ENCODE peak calls at places on chromosomes 7 and 10, in ten cellular contexts. One of them, this sample, is unnamed.

GRCh38 chr7:19351756-19352155 is 206.5 kb upstream of the FERD3L start:
- DNase-seq in KBM-7: no peak
- DNase-seq in neural crest cell: no peak
- DNase-seq in tibial nerve: no peak
- DNase-seq in activated CD4-positive, CD25-positive, alpha-beta regulatory T cell: no peak
- DNase-seq in neuronal stem cell: no peak
- DNase-seq in NCI-H774: no peak
- DNase-seq in occipital lobe: no peak
- DNase-seq in NCI-H1417: no peak
- DNase-seq in dorsolateral prefrontal cortex: no peak
- DNase-seq in this sample: no peak

GRCh38 chr10:132201111-132201989 is 14.6 kb downstream of the DPYSL4 start:
- DNase-seq in tibial nerve: no peak
- DNase-seq in neural crest cell: no peak
- DNase-seq in NCI-H774: no peak
- DNase-seq in KBM-7: no peak
- DNase-seq in occipital lobe: no peak
- DNase-seq in activated CD4-positive, CD25-positive, alpha-beta regulatory T cell: no peak
- DNase-seq in NCI-H1417: no peak
- DNase-seq in neuronal stem cell: no peak
- DNase-seq in dorsolateral prefrontal cortex: no peak
- DNase-seq in this sample: no peak

GRCh38 chr10:11387044-11387443 is 224.4 kb downstream of the USP6NL start:
- DNase-seq in neuronal stem cell: no peak
- DNase-seq in neural crest cell: no peak
- DNase-seq in dorsolateral prefrontal cortex: no peak
- DNase-seq in NCI-H774: no peak
- DNase-seq in KBM-7: no peak
- DNase-seq in activated CD4-positive, CD25-positive, alpha-beta regulatory T cell: no peak
- DNase-seq in NCI-H1417: no peak
- DNase-seq in occipital lobe: no peak
- DNase-seq in tibial nerve: no peak
- DNase-seq in this sample: no peak

GRCh38 chr10:73576178-73576889 is 14.8 kb downstream of the USP54 start:
- DNase-seq in neuronal stem cell: no peak
- DNase-seq in dorsolateral prefrontal cortex: no peak
- DNase-seq in occipital lobe: no peak
- DNase-seq in activated CD4-positive, CD25-positive, alpha-beta regulatory T cell: no peak
- DNase-seq in neural crest cell: no peak
- DNase-seq in NCI-H774: no peak
- DNase-seq in NCI-H1417: no peak
- DNase-seq in KBM-7: no peak
- DNase-seq in tibial nerve: no peak
- DNase-seq in this sample: peak

GRCh38 chr10:100535715-100536353 is at the start of gene HIF1AN:
- DNase-seq in NCI-H774: peak
- DNase-seq in neuronal stem cell: peak
- DNase-seq in NCI-H1417: peak
- DNase-seq in dorsolateral prefrontal cortex: peak
- DNase-seq in KBM-7: peak
- DNase-seq in activated CD4-positive, CD25-positive, alpha-beta regulatory T cell: peak
- DNase-seq in occipital lobe: peak
- DNase-seq in tibial nerve: peak
- DNase-seq in neural crest cell: peak
- DNase-seq in this sample: peak

GRCh38 chr10:97520978-97521761 is 22.4 kb downstream of the UBTD1 start:
- DNase-seq in neuronal stem cell: no peak
- DNase-seq in tibial nerve: no peak
- DNase-seq in KBM-7: no peak
- DNase-seq in occipital lobe: no peak
- DNase-seq in dorsolateral prefrontal cortex: no peak
- DNase-seq in neural crest cell: no peak
- DNase-seq in NCI-H1417: peak
- DNase-seq in activated CD4-positive, CD25-positive, alpha-beta regulatory T cell: no peak
- DNase-seq in NCI-H774: no peak
- DNase-seq in this sample: no peak

GRCh38 chr7:43071604-43072003 is 40.8 kb upstream of the HECW1 start:
- DNase-seq in activated CD4-positive, CD25-positive, alpha-beta regulatory T cell: no peak
- DNase-seq in NCI-H1417: peak
- DNase-seq in dorsolateral prefrontal cortex: no peak
- DNase-seq in occipital lobe: no peak
- DNase-seq in KBM-7: peak
- DNase-seq in neuronal stem cell: peak
- DNase-seq in NCI-H774: no peak
- DNase-seq in neural crest cell: peak
- DNase-seq in tibial nerve: no peak
- DNase-seq in this sample: no peak

GRCh38 chr10:102554531-102554930 is 50.8 kb downstream of the SUFU start:
- DNase-seq in KBM-7: no peak
- DNase-seq in occipital lobe: no peak
- DNase-seq in tibial nerve: no peak
- DNase-seq in dorsolateral prefrontal cortex: no peak
- DNase-seq in activated CD4-positive, CD25-positive, alpha-beta regulatory T cell: no peak
- DNase-seq in NCI-H1417: no peak
- DNase-seq in neural crest cell: no peak
- DNase-seq in NCI-H774: no peak
- DNase-seq in neuronal stem cell: no peak
- DNase-seq in this sample: no peak

GRCh38 chr10:44068716-44069482 is 316.0 kb downstream of the CXCL12 start:
- DNase-seq in neuronal stem cell: no peak
- DNase-seq in NCI-H1417: no peak
- DNase-seq in dorsolateral prefrontal cortex: no peak
- DNase-seq in NCI-H774: no peak
- DNase-seq in KBM-7: no peak
- DNase-seq in occipital lobe: no peak
- DNase-seq in activated CD4-positive, CD25-positive, alpha-beta regulatory T cell: no peak
- DNase-seq in neural crest cell: no peak
- DNase-seq in tibial nerve: no peak
- DNase-seq in this sample: no peak

GRCh38 chr7:98354052-98354451 is 46.8 kb downstream of the BAIAP2L1 start:
- DNase-seq in KBM-7: no peak
- DNase-seq in dorsolateral prefrontal cortex: no peak
- DNase-seq in NCI-H774: no peak
- DNase-seq in NCI-H1417: no peak
- DNase-seq in occipital lobe: no peak
- DNase-seq in neural crest cell: no peak
- DNase-seq in activated CD4-positive, CD25-positive, alpha-beta regulatory T cell: no peak
- DNase-seq in neuronal stem cell: no peak
- DNase-seq in tibial nerve: no peak
- DNase-seq in this sample: no peak

GRCh38 chr10:70191161-70191770 is 21.0 kb upstream of the SAR1A start:
- DNase-seq in NCI-H1417: no peak
- DNase-seq in neuronal stem cell: no peak
- DNase-seq in activated CD4-positive, CD25-positive, alpha-beta regulatory T cell: no peak
- DNase-seq in KBM-7: no peak
- DNase-seq in NCI-H774: no peak
- DNase-seq in neural crest cell: no peak
- DNase-seq in tibial nerve: no peak
- DNase-seq in occipital lobe: no peak
- DNase-seq in dorsolateral prefrontal cortex: no peak
- DNase-seq in this sample: no peak

GRCh38 chr7:91668217-91668616 is 212.3 kb downstream of the MTERF1 start:
- DNase-seq in dorsolateral prefrontal cortex: no peak
- DNase-seq in neural crest cell: no peak
- DNase-seq in KBM-7: no peak
- DNase-seq in neuronal stem cell: no peak
- DNase-seq in NCI-H774: no peak
- DNase-seq in tibial nerve: no peak
- DNase-seq in occipital lobe: no peak
- DNase-seq in NCI-H1417: peak
- DNase-seq in activated CD4-positive, CD25-positive, alpha-beta regulatory T cell: no peak
- DNase-seq in this sample: no peak

GRCh38 chr10:117163061-117163953 is 25.2 kb upstream of the VAX1 start:
- DNase-seq in neural crest cell: peak
- DNase-seq in neuronal stem cell: peak
- DNase-seq in dorsolateral prefrontal cortex: no peak
- DNase-seq in occipital lobe: no peak
- DNase-seq in KBM-7: peak
- DNase-seq in activated CD4-positive, CD25-positive, alpha-beta regulatory T cell: no peak
- DNase-seq in tibial nerve: no peak
- DNase-seq in NCI-H1417: no peak
- DNase-seq in NCI-H774: no peak
- DNase-seq in this sample: no peak

GRCh38 chr7:139043823-139044812 is 8.3 kb upstream of the ZC3HAV1L start:
- DNase-seq in activated CD4-positive, CD25-positive, alpha-beta regulatory T cell: peak
- DNase-seq in occipital lobe: no peak
- DNase-seq in neural crest cell: no peak
- DNase-seq in NCI-H1417: peak
- DNase-seq in neuronal stem cell: no peak
- DNase-seq in dorsolateral prefrontal cortex: no peak
- DNase-seq in NCI-H774: peak
- DNase-seq in tibial nerve: no peak
- DNase-seq in KBM-7: peak
- DNase-seq in this sample: no peak

GRCh38 chr7:98051118-98051744 is 55.4 kb upstream of the LMTK2 start:
- DNase-seq in occipital lobe: no peak
- DNase-seq in activated CD4-positive, CD25-positive, alpha-beta regulatory T cell: peak
- DNase-seq in NCI-H1417: peak
- DNase-seq in KBM-7: no peak
- DNase-seq in dorsolateral prefrontal cortex: no peak
- DNase-seq in neuronal stem cell: peak
- DNase-seq in NCI-H774: peak
- DNase-seq in neural crest cell: no peak
- DNase-seq in tibial nerve: no peak
- DNase-seq in this sample: peak

GRCh38 chr10:91409869-91410637 is at the start of gene HECTD2:
- DNase-seq in tibial nerve: peak
- DNase-seq in neuronal stem cell: peak
- DNase-seq in occipital lobe: peak
- DNase-seq in activated CD4-positive, CD25-positive, alpha-beta regulatory T cell: peak
- DNase-seq in KBM-7: peak
- DNase-seq in dorsolateral prefrontal cortex: peak
- DNase-seq in NCI-H1417: peak
- DNase-seq in NCI-H774: peak
- DNase-seq in neural crest cell: peak
- DNase-seq in this sample: peak

GRCh38 chr7:95105627-95106026 is 198.2 kb downstream of the PPP1R9A start:
- DNase-seq in tibial nerve: no peak
- DNase-seq in occipital lobe: no peak
- DNase-seq in KBM-7: no peak
- DNase-seq in dorsolateral prefrontal cortex: no peak
- DNase-seq in NCI-H774: no peak
- DNase-seq in neuronal stem cell: no peak
- DNase-seq in activated CD4-positive, CD25-positive, alpha-beta regulatory T cell: no peak
- DNase-seq in neural crest cell: no peak
- DNase-seq in NCI-H1417: no peak
- DNase-seq in this sample: no peak

GRCh38 chr10:27285093-27285492 is 44.5 kb upstream of the ACBD5 start:
- DNase-seq in NCI-H774: no peak
- DNase-seq in occipital lobe: no peak
- DNase-seq in tibial nerve: no peak
- DNase-seq in dorsolateral prefrontal cortex: no peak
- DNase-seq in KBM-7: peak
- DNase-seq in neural crest cell: no peak
- DNase-seq in NCI-H1417: no peak
- DNase-seq in activated CD4-positive, CD25-positive, alpha-beta regulatory T cell: no peak
- DNase-seq in neuronal stem cell: no peak
- DNase-seq in this sample: no peak

GRCh38 chr10:10589540-10589939 is 428.1 kb upstream of the CELF2 start:
- DNase-seq in dorsolateral prefrontal cortex: no peak
- DNase-seq in neural crest cell: no peak
- DNase-seq in tibial nerve: no peak
- DNase-seq in activated CD4-positive, CD25-positive, alpha-beta regulatory T cell: no peak
- DNase-seq in NCI-H1417: no peak
- DNase-seq in occipital lobe: no peak
- DNase-seq in neuronal stem cell: no peak
- DNase-seq in NCI-H774: no peak
- DNase-seq in KBM-7: no peak
- DNase-seq in this sample: no peak

GRCh38 chr10:102055647-102056419 is at the start of gene ARMH3:
- DNase-seq in neural crest cell: peak
- DNase-seq in tibial nerve: peak
- DNase-seq in dorsolateral prefrontal cortex: peak
- DNase-seq in activated CD4-positive, CD25-positive, alpha-beta regulatory T cell: peak
- DNase-seq in neuronal stem cell: peak
- DNase-seq in occipital lobe: peak
- DNase-seq in NCI-H774: peak
- DNase-seq in NCI-H1417: peak
- DNase-seq in KBM-7: peak
- DNase-seq in this sample: peak

GRCh38 chr10:71475243-71475871 is 78.6 kb downstream of the CDH23 start:
- DNase-seq in activated CD4-positive, CD25-positive, alpha-beta regulatory T cell: no peak
- DNase-seq in neural crest cell: no peak
- DNase-seq in occipital lobe: no peak
- DNase-seq in dorsolateral prefrontal cortex: no peak
- DNase-seq in tibial nerve: no peak
- DNase-seq in KBM-7: peak
- DNase-seq in neuronal stem cell: no peak
- DNase-seq in NCI-H1417: peak
- DNase-seq in NCI-H774: no peak
- DNase-seq in this sample: peak

GRCh38 chr7:43876976-43877745 is 7.8 kb upstream of the MRPS24 start:
- DNase-seq in tibial nerve: no peak
- DNase-seq in activated CD4-positive, CD25-positive, alpha-beta regulatory T cell: no peak
- DNase-seq in neuronal stem cell: no peak
- DNase-seq in neural crest cell: no peak
- DNase-seq in dorsolateral prefrontal cortex: no peak
- DNase-seq in occipital lobe: no peak
- DNase-seq in KBM-7: no peak
- DNase-seq in NCI-H1417: no peak
- DNase-seq in NCI-H774: no peak
- DNase-seq in this sample: no peak

GRCh38 chr7:48077438-48077837 is 11.6 kb upstream of the UPP1 start:
- DNase-seq in dorsolateral prefrontal cortex: no peak
- DNase-seq in activated CD4-positive, CD25-positive, alpha-beta regulatory T cell: no peak
- DNase-seq in neural crest cell: no peak
- DNase-seq in NCI-H1417: no peak
- DNase-seq in KBM-7: no peak
- DNase-seq in NCI-H774: no peak
- DNase-seq in tibial nerve: no peak
- DNase-seq in occipital lobe: no peak
- DNase-seq in neuronal stem cell: no peak
- DNase-seq in this sample: no peak

GRCh38 chr7:150399861-150400778 is 21.0 kb downstream of the ZNF775 start:
- DNase-seq in KBM-7: no peak
- DNase-seq in tibial nerve: no peak
- DNase-seq in neural crest cell: no peak
- DNase-seq in NCI-H1417: no peak
- DNase-seq in occipital lobe: no peak
- DNase-seq in activated CD4-positive, CD25-positive, alpha-beta regulatory T cell: no peak
- DNase-seq in dorsolateral prefrontal cortex: no peak
- DNase-seq in NCI-H774: no peak
- DNase-seq in neuronal stem cell: no peak
- DNase-seq in this sample: no peak

GRCh38 chr7:148500978-148501377 is 89.6 kb upstream of the C7orf33 start:
- DNase-seq in activated CD4-positive, CD25-positive, alpha-beta regulatory T cell: no peak
- DNase-seq in neural crest cell: no peak
- DNase-seq in NCI-H774: no peak
- DNase-seq in KBM-7: no peak
- DNase-seq in neuronal stem cell: no peak
- DNase-seq in dorsolateral prefrontal cortex: no peak
- DNase-seq in occipital lobe: no peak
- DNase-seq in tibial nerve: no peak
- DNase-seq in NCI-H1417: peak
- DNase-seq in this sample: no peak

GRCh38 chr7:137354361-137354760 is 10.8 kb upstream of the PTN start:
- DNase-seq in tibial nerve: peak
- DNase-seq in neuronal stem cell: no peak
- DNase-seq in activated CD4-positive, CD25-positive, alpha-beta regulatory T cell: no peak
- DNase-seq in neural crest cell: no peak
- DNase-seq in NCI-H774: no peak
- DNase-seq in KBM-7: no peak
- DNase-seq in occipital lobe: no peak
- DNase-seq in dorsolateral prefrontal cortex: peak
- DNase-seq in NCI-H1417: no peak
- DNase-seq in this sample: peak

GRCh38 chr7:33578166-33578565 is 327.2 kb upstream of the BMPER start:
- DNase-seq in occipital lobe: no peak
- DNase-seq in neural crest cell: no peak
- DNase-seq in activated CD4-positive, CD25-positive, alpha-beta regulatory T cell: no peak
- DNase-seq in NCI-H1417: no peak
- DNase-seq in neuronal stem cell: no peak
- DNase-seq in NCI-H774: no peak
- DNase-seq in tibial nerve: no peak
- DNase-seq in dorsolateral prefrontal cortex: no peak
- DNase-seq in KBM-7: no peak
- DNase-seq in this sample: no peak

GRCh38 chr7:149817301-149817771 is 20.8 kb upstream of the ZNF862 start:
- DNase-seq in NCI-H1417: no peak
- DNase-seq in dorsolateral prefrontal cortex: no peak
- DNase-seq in KBM-7: no peak
- DNase-seq in tibial nerve: no peak
- DNase-seq in NCI-H774: no peak
- DNase-seq in neuronal stem cell: no peak
- DNase-seq in activated CD4-positive, CD25-positive, alpha-beta regulatory T cell: no peak
- DNase-seq in occipital lobe: no peak
- DNase-seq in neural crest cell: no peak
- DNase-seq in this sample: no peak